ENCODE peak calls at places on chromosomes 6 and 20, in six cellular contexts. X, Q, F, V, O and M are unnamed samples.
A peak's percentile ranks its signal among the peaks of the same experiment; 100 is the strongest.

GRCh38 chr20:25009218-25010145 is 16.9 kb upstream of the APMAP start:
- DNase-seq in O (no peak), V (no peak), F (peak; percentile 51), X (no peak), Q (no peak), M (no peak)

GRCh38 chr6:121794630-121795029 is 359.2 kb downstream of the GJA1 start:
- DNase-seq in V (peak; percentile 88), O (peak; percentile 96), X (peak; percentile 97), F (no peak), Q (peak; percentile 75), M (peak; percentile 79)

GRCh38 chr6:18595774-18596528 is 208.8 kb downstream of the RNF144B start:
- DNase-seq in Q (peak; percentile 51), V (peak; percentile 70), O (peak; percentile 66), X (peak; percentile 63), F (no peak), M (peak; percentile 78)

GRCh38 chr20:61524956-61525666 is 273.1 kb downstream of the CDH4 start:
- DNase-seq in O (no peak), X (no peak), Q (no peak), V (no peak), F (no peak), M (no peak)

GRCh38 chr6:159045826-159046225 is 1.0 kb upstream of the TAGAP start:
- DNase-seq in F (no peak), V (no peak), X (no peak), O (no peak), Q (no peak), M (no peak)

GRCh38 chr6:138429731-138430130 is 25.7 kb downstream of the HEBP2 start:
- DNase-seq in F (no peak), X (peak; percentile 15), O (peak; percentile 27), V (no peak), Q (no peak), M (no peak)

GRCh38 chr6:27468334-27468733 is 4.6 kb downstream of the ZNF184 start:
- DNase-seq in Q (no peak), X (peak; percentile 77), F (no peak), O (peak; percentile 19), V (peak; percentile 48), M (peak; percentile 29)

GRCh38 chr20:17226410-17227198 is at the start of gene PCSK2:
- DNase-seq in O (peak; percentile 19), X (peak; percentile 57), Q (peak; percentile 21), V (peak; percentile 35), F (peak; percentile 51), M (peak; percentile 33)

GRCh38 chr6:108771421-108771820 is 76.8 kb upstream of the ARMC2 start:
- DNase-seq in O (no peak), V (no peak), F (no peak), Q (no peak), X (no peak), M (no peak)

GRCh38 chr20:46599227-46599987 is 49.0 kb upstream of the OCSTAMP start:
- DNase-seq in Q (no peak), V (no peak), O (no peak), X (no peak), F (no peak), M (no peak)

GRCh38 chr6:21309791-21310190 is 283.8 kb upstream of the SOX4 start:
- DNase-seq in Q (no peak), X (no peak), F (no peak), O (no peak), V (no peak), M (peak; percentile 3)

GRCh38 chr6:17907467-17908229 is 79.8 kb downstream of the KIF13A start:
- DNase-seq in Q (peak; percentile 94), O (peak; percentile 96), V (peak; percentile 100), F (peak; percentile 80), X (peak; percentile 100), M (peak; percentile 99)

GRCh38 chr6:227074-227782 is 65.1 kb upstream of the DUSP22 start:
- DNase-seq in X (no peak), F (no peak), O (no peak), Q (no peak), V (no peak), M (no peak)

GRCh38 chr20:31719644-31720485 is 2.8 kb downstream of the BCL2L1 start:
- DNase-seq in F (no peak), V (no peak), X (no peak), Q (no peak), O (no peak), M (peak; percentile 28)

GRCh38 chr20:37347891-37348642 is 2.1 kb downstream of the SRC start:
- DNase-seq in X (no peak), O (no peak), F (peak; percentile 66), Q (peak; percentile 43), V (peak; percentile 27), M (no peak)

GRCh38 chr6:36686668-36687513 is 8.4 kb downstream of the CDKN1A start:
- DNase-seq in X (no peak), F (no peak), Q (no peak), O (no peak), V (peak; percentile 50), M (no peak)

GRCh38 chr20:36015806-36016401 is 47.5 kb downstream of the CNBD2 start:
- DNase-seq in F (no peak), Q (no peak), X (no peak), V (no peak), O (no peak), M (no peak)

GRCh38 chr6:148739822-148740128 is 7.1 kb upstream of the UST start:
- DNase-seq in O (no peak), Q (no peak), F (no peak), X (no peak), V (no peak), M (no peak)

GRCh38 chr20:64245746-64246595 is 9.6 kb upstream of the PCMTD2 start:
- DNase-seq in V (no peak), Q (peak; percentile 4), F (peak; percentile 31), X (no peak), O (no peak), M (no peak)

GRCh38 chr20:6698056-6698455 is 69.4 kb upstream of the BMP2 start:
- DNase-seq in X (no peak), Q (no peak), F (no peak), V (peak; percentile 95), O (no peak), M (no peak)

GRCh38 chr20:41984031-41984430 is 365.9 kb upstream of the CHD6 start:
- DNase-seq in X (no peak), V (no peak), F (no peak), O (no peak), Q (no peak), M (no peak)

GRCh38 chr6:47278545-47278944 is 31.2 kb downstream of the TNFRSF21 start:
- DNase-seq in F (no peak), V (peak; percentile 52), O (peak; percentile 13), Q (no peak), X (peak; percentile 60), M (peak; percentile 78)

GRCh38 chr20:59484228-59484627 is 120.1 kb upstream of the PHACTR3 start:
- DNase-seq in F (peak; percentile 41), V (no peak), Q (no peak), X (no peak), O (no peak), M (no peak)

GRCh38 chr6:37862415-37862814 is 42.9 kb downstream of the ZFAND3 start:
- DNase-seq in O (no peak), V (no peak), F (no peak), Q (peak; percentile 66), X (no peak), M (no peak)

GRCh38 chr6:24064106-24064505 is 61.9 kb upstream of the NRSN1 start:
- DNase-seq in O (no peak), V (peak; percentile 13), F (no peak), Q (no peak), X (no peak), M (no peak)

GRCh38 chr20:39960522-39961420 is 728.3 kb downstream of the MAFB start:
- DNase-seq in O (no peak), X (no peak), F (no peak), V (no peak), Q (no peak), M (no peak)

GRCh38 chr20:35776513-35777101 is 4.8 kb downstream of the PHF20 start:
- DNase-seq in Q (peak; percentile 83), O (peak; percentile 35), F (no peak), X (peak; percentile 55), V (peak; percentile 59), M (peak; percentile 76)

DNA sequence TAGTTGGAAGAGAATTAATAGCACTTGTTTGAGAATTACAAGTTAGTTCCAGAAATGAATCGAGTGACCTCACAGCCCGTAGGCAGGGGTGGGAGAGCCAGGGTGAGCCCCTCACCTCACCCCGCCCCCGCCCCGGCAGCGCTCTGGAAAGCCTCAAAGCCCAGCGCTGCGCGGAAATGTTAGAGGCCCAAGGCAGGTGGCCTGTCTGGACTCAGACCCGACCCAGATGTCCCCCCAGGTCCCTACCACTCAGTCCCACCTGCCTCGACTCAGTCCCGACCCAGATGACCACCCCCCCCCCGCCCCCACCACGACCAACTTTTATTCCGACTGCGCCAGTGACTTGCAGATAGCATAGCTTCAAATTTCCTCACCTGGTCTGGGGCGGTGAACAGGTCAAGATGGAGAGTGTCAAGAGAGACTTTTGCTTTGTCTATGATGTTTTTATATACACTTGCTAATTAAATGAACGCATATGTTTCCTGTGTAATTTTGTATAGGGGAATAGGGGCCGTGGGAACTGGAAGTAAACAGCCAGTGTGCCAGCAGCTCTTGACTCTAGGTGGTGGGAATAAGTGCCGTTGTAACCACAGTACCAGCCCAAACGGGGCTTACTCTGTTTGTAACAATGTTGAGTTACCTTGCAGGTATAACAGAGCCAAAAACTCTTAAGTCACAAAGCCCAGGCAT is 1.2 kb upstream of the PXDC1 start:
- DNase-seq in F (no peak), Q (no peak), V (no peak), O (no peak), X (no peak), M (no peak)
- H3K4me3 ChIP-seq in F (peak overlapping the region; percentile 52), Q (no peak overlapping the region), V (peak overlapping the region; percentile 61), O (peak overlapping the region; percentile 76), X (peak overlapping the region; percentile 99), M (peak overlapping the region; percentile 67)

GRCh38 chr6:41502607-41503434 is 43.4 kb upstream of the FOXP4 start:
- DNase-seq in F (no peak), X (no peak), Q (no peak), O (no peak), V (no peak), M (no peak)
- H3K4me3 ChIP-seq in F (no peak overlapping the region), X (no peak overlapping the region), Q (no peak overlapping the region), O (no peak overlapping the region), V (no peak overlapping the region), M (no peak overlapping the region)

GRCh38 chr6:57173886-57174510 is 1.9 kb downstream of the BAG2 start:
- DNase-seq in F (no peak), O (peak; percentile 76), V (peak; percentile 74), Q (no peak), X (peak; percentile 84), M (peak; percentile 80)
- H3K4me3 ChIP-seq in F (no peak overlapping the region), O (peak overlapping the region; percentile 66), V (no peak overlapping the region), Q (no peak overlapping the region), X (peak overlapping the region; percentile 97), M (peak overlapping the region; percentile 70)

DNA sequence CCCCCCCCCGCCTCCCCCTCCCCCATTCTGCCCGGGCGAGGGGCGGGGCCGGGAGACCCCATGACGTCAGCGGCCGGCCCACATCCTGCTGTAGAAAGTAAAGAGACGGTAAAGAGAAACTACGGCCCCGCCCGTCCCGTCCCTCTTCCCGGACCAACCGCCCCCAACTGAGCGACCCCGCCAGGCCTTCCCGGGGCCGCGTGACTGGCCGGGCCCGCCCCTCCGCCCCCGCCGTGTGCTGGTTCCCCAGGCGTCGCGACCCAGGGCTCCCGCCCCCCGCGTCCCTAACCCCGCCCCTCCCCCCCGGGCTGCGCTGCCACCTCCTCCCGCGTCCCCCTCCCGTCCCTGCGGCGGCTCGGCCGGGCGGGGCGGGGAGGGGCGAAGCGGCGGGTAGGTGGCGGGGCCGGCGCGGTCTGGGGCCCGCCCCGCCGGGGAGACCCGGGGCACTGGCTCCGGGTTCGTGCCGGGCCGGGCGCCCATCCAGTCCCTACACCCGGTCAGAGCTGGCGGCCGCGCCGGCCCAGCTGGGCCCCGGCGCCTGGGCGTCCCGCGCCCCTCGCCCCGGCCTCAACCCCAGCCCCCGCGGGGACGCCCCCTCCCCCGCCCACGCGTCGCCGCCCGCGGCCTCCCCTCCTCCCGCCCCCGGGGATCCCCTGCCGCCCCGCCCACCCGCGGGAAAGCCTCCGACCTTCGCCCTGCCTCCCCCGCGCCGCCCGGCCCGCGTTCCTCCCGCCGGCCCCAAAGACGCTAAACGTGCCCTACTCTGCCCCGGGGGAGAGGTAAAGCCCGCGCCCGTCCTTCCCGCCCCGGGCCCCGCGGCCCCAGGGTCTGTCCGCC is 618 bp upstream of the HIVEP1 start:
- DNase-seq in X (peak; percentile 96), Q (peak; percentile 98), V (peak; percentile 99), O (peak; percentile 98), F (peak; percentile 99), M (peak; percentile 98)
- H3K4me3 ChIP-seq in X (peak overlapping the region; percentile 76), Q (no peak overlapping the region), V (peak overlapping the region; percentile 85), O (peak overlapping the region; percentile 86), F (peak overlapping the region; percentile 75), M (peak overlapping the region; percentile 87)